ENCODE peak calls at places on chromosomes 16 and 17, in ten cellular contexts. G, J, R, T, Y, C, X, M, H and N are unnamed samples.

GRCh38 chr17:62674363-62674739 is 46.9 kb downstream of the MRC2 start:
- DNase-seq in T (no peak), G (no peak), M (no peak), H (no peak), Y (no peak), R (no peak), C (no peak), X (no peak), J (no peak), N (no peak)

GRCh38 chr17:46889992-46890564 is 32.9 kb upstream of the GOSR2 start:
- DNase-seq in Y (no peak), C (no peak), T (no peak), H (no peak), X (no peak), J (no peak), R (no peak), G (no peak), M (no peak), N (no peak)

GRCh38 chr16:1067629-1068028 is 4.9 kb upstream of the SSTR5 start:
- DNase-seq in G (no peak), R (no peak), C (no peak), X (no peak), M (no peak), Y (no peak), H (no peak), J (no peak), T (no peak), N (no peak)

GRCh38 chr17:66167189-66167815 is 24.6 kb downstream of the CEP112 start:
- DNase-seq in M (no peak), T (no peak), Y (no peak), H (no peak), R (no peak), X (no peak), J (no peak), C (no peak), G (no peak), N (no peak)

GRCh38 chr16:48492131-48492530 is 106.9 kb upstream of the SIAH1 start:
- DNase-seq in T (no peak), X (no peak), J (no peak), M (no peak), R (no peak), C (no peak), H (no peak), Y (no peak), G (no peak), N (no peak)

GRCh38 chr16:27779719-27780161 is 229.8 kb downstream of the KATNIP start:
- DNase-seq in H (peak), T (peak), X (peak), R (peak), J (peak), C (no peak), G (peak), Y (no peak), M (no peak), N (no peak)

GRCh38 chr17:77708936-77709335 is 249.6 kb upstream of the TNRC6C start:
- DNase-seq in M (no peak), G (no peak), T (no peak), C (peak), X (no peak), R (no peak), J (no peak), Y (no peak), H (no peak), N (no peak)

GRCh38 chr17:2796164-2797140 is at the start of gene RAP1GAP2:
- DNase-seq in J (peak), R (peak), G (peak), T (no peak), X (no peak), C (peak), M (no peak), Y (peak), H (no peak), N (no peak)